ENCODE peak calls at places on chromosomes 12 and 14, in five cellular contexts. C, V, N, Z and E are unnamed samples.

GRCh38 chr12:71948390-71948789 is 9.7 kb downstream of the TPH2 start:
- DNase-seq in C (no peak), V (no peak), N (no peak), Z (no peak), E (no peak)

GRCh38 chr12:131131077-131131807 is 177.5 kb downstream of the ADGRD1 start:
- DNase-seq in C (no peak), V (no peak), N (no peak), Z (no peak), E (no peak)

GRCh38 chr12:66074561-66074960 is 56.0 kb downstream of the LLPH start:
- DNase-seq in C (no peak), V (no peak), N (no peak), Z (peak), E (no peak)

GRCh38 chr12:75444444-75445136 is 36.0 kb upstream of the GLIPR1 start:
- DNase-seq in C (no peak), V (no peak), N (no peak), Z (peak), E (no peak)

GRCh38 chr12:122094735-122095561 is 16.4 kb downstream of the MLXIP start:
- DNase-seq in C (no peak), V (peak), N (no peak), Z (no peak), E (no peak)

GRCh38 chr12:119659289-119659897 is 8.5 kb upstream of the PRKAB1 start:
- DNase-seq in C (peak), V (peak), N (no peak), Z (peak), E (no peak)

GRCh38 chr14:55976219-55976618 is 142.0 kb upstream of the PELI2 start:
- DNase-seq in C (no peak), V (no peak), N (no peak), Z (no peak), E (no peak)

GRCh38 chr12:130192667-130193345 is 30.5 kb downstream of the FZD10 start:
- DNase-seq in C (no peak), V (no peak), N (no peak), Z (peak), E (no peak)

GRCh38 chr12:126784328-126784921 is 1482.5 kb upstream of the TMEM132C start:
- DNase-seq in C (no peak), V (peak), N (no peak), Z (peak), E (no peak)

GRCh38 chr12:94148841-94149780 is 734 bp downstream of the PLXNC1 start:
- DNase-seq in C (peak), V (no peak), N (no peak), Z (no peak), E (peak)

GRCh38 chr12:118356809-118357326 is 15.8 kb downstream of the TAOK3 start:
- DNase-seq in C (no peak), V (peak), N (no peak), Z (no peak), E (no peak)

GRCh38 chr14:65077318-65077717 is 25.0 kb downstream of the MAX start:
- DNase-seq in C (no peak), V (no peak), N (no peak), Z (no peak), E (no peak)

GRCh38 chr14:73770977-73771847 is 57.0 kb upstream of the PNMA1 start:
- DNase-seq in C (no peak), V (no peak), N (no peak), Z (no peak), E (no peak)

GRCh38 chr14:95119336-95119735 is 38.0 kb downstream of the DICER1 start:
- DNase-seq in C (no peak), V (no peak), N (no peak), Z (no peak), E (no peak)

GRCh38 chr14:95258156-95258555 is 61.6 kb downstream of the CLMN start:
- DNase-seq in C (no peak), V (no peak), N (no peak), Z (no peak), E (no peak)

GRCh38 chr12:16531623-16532022 is 74.3 kb downstream of the LMO3 start:
- DNase-seq in C (no peak), V (no peak), N (no peak), Z (no peak), E (no peak)

GRCh38 chr12:63964301-63964700 is 119.8 kb downstream of the SRGAP1 start:
- DNase-seq in C (no peak), V (no peak), N (no peak), Z (no peak), E (no peak)

GRCh38 chr12:10501031-10501430 is 4.7 kb upstream of the EIF2S3B start:
- DNase-seq in C (no peak), V (no peak), N (no peak), Z (no peak), E (no peak)

GRCh38 chr12:121579981-121580868 is 598 bp downstream of the KDM2B start:
- DNase-seq in C (peak), V (peak), N (no peak), Z (peak), E (no peak)

GRCh38 chr12:106766393-106766826 is 8.1 kb upstream of the RIC8B start:
- DNase-seq in C (no peak), V (peak), N (no peak), Z (no peak), E (no peak)

GRCh38 chr14:60222820-60223219 is 26.2 kb upstream of the PPM1A start:
- DNase-seq in C (no peak), V (no peak), N (no peak), Z (no peak), E (no peak)

DNA sequence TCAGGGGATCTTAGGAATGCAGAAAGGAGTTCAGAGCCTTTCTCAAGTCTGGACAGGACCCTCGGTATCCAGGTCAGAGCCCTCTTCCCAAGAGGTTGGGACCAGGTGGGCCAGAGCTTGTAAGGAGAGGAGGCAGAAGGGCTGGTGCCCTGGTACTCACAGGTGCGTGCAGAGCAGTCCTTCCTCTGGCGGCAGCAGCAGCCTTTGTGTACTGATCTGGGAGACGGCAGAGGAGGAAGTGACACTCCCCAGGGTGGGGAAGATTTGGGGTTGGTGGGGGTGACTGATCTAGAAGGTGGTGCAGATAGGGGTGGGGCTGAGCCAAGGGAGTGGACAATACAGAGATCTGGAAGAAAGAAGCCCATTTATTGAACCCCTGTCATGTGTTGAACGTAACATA is at the start of gene ITGB7:
- DNase-seq in C (peak), V (peak), N (peak), Z (no peak), E (peak)
- TF ChIP-seq POLR2AphosphoS5 in C (peak), V (no peak), N (peak), Z (no peak), E (peak)

DNA sequence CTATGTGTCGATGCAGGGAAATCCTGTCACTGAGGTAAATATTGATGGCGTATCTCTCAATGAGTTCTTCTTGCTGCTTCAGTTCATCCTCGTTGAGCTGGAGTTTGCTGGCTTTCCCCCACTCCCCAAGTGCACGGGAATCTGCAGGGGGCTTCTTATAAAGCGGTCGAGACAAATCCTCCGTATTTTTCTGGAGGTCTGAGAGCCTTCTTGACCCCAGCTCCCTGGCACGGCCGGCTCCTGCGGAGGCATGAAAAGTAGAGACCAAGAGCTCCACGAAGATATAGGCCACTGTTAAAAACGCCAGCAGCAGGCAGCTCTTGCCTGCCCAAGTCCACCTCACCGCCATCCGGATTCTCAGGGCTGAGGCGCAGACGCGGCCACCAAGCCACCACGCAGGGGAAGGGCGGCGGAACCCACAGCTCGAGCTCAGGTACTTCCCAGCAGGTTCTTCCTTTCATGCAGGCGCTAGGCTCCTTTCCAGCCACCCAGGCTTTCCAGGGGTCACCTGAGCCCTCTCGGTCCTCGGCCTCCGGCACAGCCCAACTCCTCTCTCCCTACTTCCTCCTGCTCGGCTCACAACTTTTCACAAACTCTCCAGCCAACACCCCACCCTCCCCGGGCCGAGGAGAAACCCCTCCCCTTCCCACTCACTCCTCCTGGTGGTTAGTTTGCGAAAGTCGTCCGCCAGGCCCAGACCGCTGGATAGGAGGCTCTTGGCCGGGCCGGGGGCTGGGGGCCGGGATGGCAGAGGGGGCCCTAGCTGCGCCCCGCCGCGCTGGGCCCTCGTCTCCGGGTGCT is at the start of gene GALNT4:
- DNase-seq in C (peak), V (peak), N (peak), Z (peak), E (peak)
- TF ChIP-seq POLR2A in C (peak), V (peak), N (peak), Z (peak), E (peak)

DNA sequence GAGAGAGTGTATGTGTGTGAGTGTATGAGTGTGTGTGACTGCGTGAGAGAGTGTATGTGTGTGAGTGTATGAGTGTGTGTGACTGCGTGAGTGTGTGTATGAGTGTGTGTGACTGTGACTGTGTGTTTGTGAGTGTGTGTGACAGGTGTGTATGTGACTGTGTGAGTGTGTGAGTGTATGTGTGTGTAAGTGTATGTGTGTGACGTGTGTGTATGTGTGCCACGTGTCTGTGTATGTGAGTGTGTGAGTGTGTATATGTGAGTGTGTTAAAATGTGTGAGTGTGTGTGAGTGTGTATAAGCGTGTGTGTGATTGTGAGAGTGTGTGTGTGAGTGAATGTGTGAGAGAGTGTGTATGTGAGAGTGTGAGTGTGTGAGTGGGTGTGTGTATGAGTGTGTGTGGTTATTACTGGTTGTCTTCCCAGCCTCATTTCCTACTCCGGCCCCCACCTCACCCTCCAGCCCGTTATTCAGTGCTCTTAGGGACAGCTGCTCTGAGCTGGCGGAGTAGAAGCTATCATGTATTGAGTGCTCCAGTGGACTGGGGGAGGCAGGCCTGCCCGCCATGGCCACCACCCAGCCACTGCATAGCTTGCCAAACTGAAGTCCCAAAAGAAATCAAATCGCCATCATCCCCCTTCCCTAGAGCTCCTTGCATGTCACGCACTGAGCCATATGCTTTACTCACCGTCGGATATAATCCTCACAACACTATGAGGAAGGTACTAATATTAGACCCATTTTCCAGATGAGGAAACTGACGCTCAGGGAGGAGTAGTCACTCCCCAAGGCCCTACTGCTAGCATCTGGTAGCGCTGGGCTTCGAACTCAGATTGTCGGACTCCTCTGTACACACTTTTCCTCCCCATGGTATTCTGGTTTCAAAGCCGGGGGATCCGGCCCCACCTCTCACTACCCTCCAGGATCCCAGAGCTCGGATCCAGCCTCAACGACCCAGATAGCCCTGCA is 10.3 kb upstream of the MYL2 start:
- DNase-seq in C (no peak), V (no peak), N (no peak), Z (no peak), E (no peak)
- TF ChIP-seq TAF1 in C (no peak), V (no peak), N (no peak), Z (no peak), E (no peak)

GRCh38 chr12:108779998-108780688 is 48.8 kb upstream of the CORO1C start:
- DNase-seq in C (no peak), V (no peak), N (no peak), Z (no peak), E (no peak)
- TF ChIP-seq POLR2AphosphoS5 in C (no peak), V (no peak), N (no peak), Z (no peak), E (no peak)

DNA sequence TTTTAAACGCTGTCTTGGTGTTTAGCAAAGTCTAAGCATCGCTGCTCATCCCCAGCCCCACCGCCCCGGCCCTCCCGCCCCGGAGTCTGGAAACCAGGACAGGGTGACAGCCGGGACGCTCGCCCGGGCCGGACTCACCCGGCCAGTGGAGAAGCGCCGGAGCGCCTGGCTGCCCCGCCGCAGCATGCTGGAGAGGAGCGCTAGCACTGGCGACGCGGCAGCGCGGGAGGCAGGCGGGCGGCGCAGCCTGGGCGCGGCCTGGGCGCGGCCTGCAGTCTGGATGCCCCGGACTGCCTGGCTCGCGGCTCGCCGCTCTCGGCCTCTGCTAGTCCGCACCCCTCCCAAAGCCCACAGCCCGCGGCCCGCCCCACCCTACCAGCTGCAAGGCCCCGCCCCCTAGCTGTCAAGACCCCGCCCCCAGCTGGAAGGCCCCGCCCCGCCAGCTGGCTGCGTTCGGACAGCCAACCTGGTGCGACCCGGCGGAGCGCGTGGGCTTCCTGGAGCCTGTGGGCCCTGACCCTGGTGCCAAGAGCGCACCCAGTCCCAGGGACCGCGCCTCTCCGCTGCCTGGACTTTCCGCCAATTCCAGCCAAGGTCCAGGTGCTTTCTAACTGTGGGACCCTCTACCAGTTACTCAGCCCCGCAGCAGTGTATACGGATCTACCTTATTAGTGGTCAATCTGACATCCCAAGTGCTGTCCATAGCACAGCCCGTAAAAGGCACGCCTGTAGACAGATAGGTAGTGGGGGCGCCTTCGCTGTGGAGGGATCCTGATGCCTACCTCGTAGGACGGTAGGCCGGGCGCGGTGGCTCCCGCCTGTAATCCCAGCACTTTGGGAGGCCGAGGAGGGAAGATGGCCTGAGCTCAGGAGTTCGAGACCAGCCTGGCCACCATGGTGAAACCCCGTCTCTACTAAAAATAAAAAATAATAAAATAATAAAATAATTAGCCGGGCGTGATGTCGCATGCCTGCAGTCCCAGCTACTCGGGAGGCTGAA is at the start of gene ALDH1L2:
- DNase-seq in C (peak), V (peak), N (no peak), Z (peak), E (peak)
- TF ChIP-seq POLR2A in C (no peak), V (peak), N (peak), Z (no peak), E (no peak)

GRCh38 chr12:14618990-14619389 is 51.3 kb upstream of the PLBD1 start:
- DNase-seq in C (no peak), V (peak), N (no peak), Z (no peak), E (no peak)
- TF ChIP-seq TAF1 in C (no peak), V (no peak), N (no peak), Z (no peak), E (no peak)